ENCODE peak calls at places on chromosome 18, in four cellular contexts. One of them, this sample, is unnamed.

GRCh38 chr18:27175914-27176313 is 9.2 kb downstream of the CHST9 start:
- DNase-seq in IMR-90: no peak
- DNase-seq in heart right ventricle: no peak
- DNase-seq in heart left ventricle: no peak
- DNase-seq in this sample: no peak

GRCh38 chr18:27363918-27364317 is 178.8 kb upstream of the CHST9 start:
- DNase-seq in IMR-90: no peak
- DNase-seq in heart right ventricle: no peak
- DNase-seq in heart left ventricle: no peak
- DNase-seq in this sample: peak

GRCh38 chr18:5601188-5601624 is 57.4 kb upstream of the EPB41L3 start:
- DNase-seq in IMR-90: no peak
- DNase-seq in heart right ventricle: no peak
- DNase-seq in heart left ventricle: no peak
- DNase-seq in this sample: no peak

GRCh38 chr18:6724331-6724730 is 5.2 kb upstream of the ARHGAP28 start:
- DNase-seq in IMR-90: no peak
- DNase-seq in heart right ventricle: no peak
- DNase-seq in heart left ventricle: no peak
- DNase-seq in this sample: no peak

GRCh38 chr18:79517322-79517721 is 121.6 kb downstream of the NFATC1 start:
- DNase-seq in IMR-90: no peak
- DNase-seq in heart right ventricle: no peak
- DNase-seq in heart left ventricle: no peak
- DNase-seq in this sample: no peak

GRCh38 chr18:57771183-57771582 is 31.9 kb downstream of the ATP8B1 start:
- DNase-seq in IMR-90: no peak
- DNase-seq in heart right ventricle: no peak
- DNase-seq in heart left ventricle: no peak
- DNase-seq in this sample: no peak

GRCh38 chr18:76489081-76489480 is 6.0 kb downstream of the ZNF516 start:
- DNase-seq in IMR-90: peak
- DNase-seq in heart right ventricle: no peak
- DNase-seq in heart left ventricle: no peak
- DNase-seq in this sample: no peak

GRCh38 chr18:22203892-22204536 is 34.6 kb downstream of the GATA6 start:
- DNase-seq in IMR-90: no peak
- DNase-seq in heart right ventricle: no peak
- DNase-seq in heart left ventricle: no peak
- DNase-seq in this sample: no peak

GRCh38 chr18:27461957-27462356 is 276.8 kb upstream of the CHST9 start:
- DNase-seq in IMR-90: no peak
- DNase-seq in heart right ventricle: no peak
- DNase-seq in heart left ventricle: no peak
- DNase-seq in this sample: no peak

GRCh38 chr18:5073026-5073944 is 123.8 kb downstream of the AKAIN1 start:
- DNase-seq in IMR-90: peak
- DNase-seq in heart right ventricle: no peak
- DNase-seq in heart left ventricle: no peak
- DNase-seq in this sample: peak

GRCh38 chr18:37107748-37108522 is 279.0 kb downstream of the KIAA1328 start:
- DNase-seq in IMR-90: no peak
- DNase-seq in heart right ventricle: no peak
- DNase-seq in heart left ventricle: no peak
- DNase-seq in this sample: no peak

GRCh38 chr18:79944126-79944731 is 7.2 kb downstream of the SLC66A2 start:
- DNase-seq in IMR-90: no peak
- DNase-seq in heart right ventricle: no peak
- DNase-seq in heart left ventricle: no peak
- DNase-seq in this sample: peak

GRCh38 chr18:70411886-70412443 is 123.1 kb downstream of the SOCS6 start:
- DNase-seq in IMR-90: peak
- DNase-seq in heart right ventricle: no peak
- DNase-seq in heart left ventricle: no peak
- DNase-seq in this sample: no peak

GRCh38 chr18:65477450-65477849 is 273.4 kb upstream of the CDH7 start:
- DNase-seq in IMR-90: no peak
- DNase-seq in heart right ventricle: no peak
- DNase-seq in heart left ventricle: no peak
- DNase-seq in this sample: no peak

GRCh38 chr18:4603955-4604354 is 148.8 kb upstream of the DLGAP1 start:
- DNase-seq in IMR-90: no peak
- DNase-seq in heart right ventricle: no peak
- DNase-seq in heart left ventricle: no peak
- DNase-seq in this sample: no peak

GRCh38 chr18:60358516-60358915 is 14.1 kb downstream of the MC4R start:
- DNase-seq in IMR-90: peak
- DNase-seq in heart right ventricle: no peak
- DNase-seq in heart left ventricle: no peak
- DNase-seq in this sample: peak

GRCh38 chr18:59708988-59709387 is 11.8 kb upstream of the CCBE1 start:
- DNase-seq in IMR-90: no peak
- DNase-seq in heart right ventricle: no peak
- DNase-seq in heart left ventricle: no peak
- DNase-seq in this sample: no peak

GRCh38 chr18:70376914-70377258 is 88.0 kb downstream of the SOCS6 start:
- DNase-seq in IMR-90: no peak
- DNase-seq in heart right ventricle: no peak
- DNase-seq in heart left ventricle: no peak
- DNase-seq in this sample: no peak

GRCh38 chr18:80109676-80110078 is 615 bp downstream of the ADNP2 start:
- DNase-seq in IMR-90: peak
- DNase-seq in heart right ventricle: peak
- DNase-seq in heart left ventricle: peak
- DNase-seq in this sample: peak

GRCh38 chr18:65415167-65415566 is 335.6 kb upstream of the CDH7 start:
- DNase-seq in IMR-90: no peak
- DNase-seq in heart right ventricle: no peak
- DNase-seq in heart left ventricle: no peak
- DNase-seq in this sample: peak

GRCh38 chr18:31057917-31058316 is 15.4 kb upstream of the DSC3 start:
- DNase-seq in IMR-90: no peak
- DNase-seq in heart right ventricle: no peak
- DNase-seq in heart left ventricle: no peak
- DNase-seq in this sample: no peak

GRCh38 chr18:40874233-40874632 is 1080.8 kb upstream of the PIK3C3 start:
- DNase-seq in IMR-90: peak
- DNase-seq in heart right ventricle: no peak
- DNase-seq in heart left ventricle: no peak
- DNase-seq in this sample: peak

GRCh38 chr18:67363694-67364093 is 152.8 kb downstream of the DSEL start:
- DNase-seq in IMR-90: no peak
- DNase-seq in heart right ventricle: no peak
- DNase-seq in heart left ventricle: peak
- DNase-seq in this sample: no peak

GRCh38 chr18:58180738-58181353 is 136.8 kb downstream of the NEDD4L start:
- DNase-seq in IMR-90: peak
- DNase-seq in heart right ventricle: no peak
- DNase-seq in heart left ventricle: no peak
- DNase-seq in this sample: peak

GRCh38 chr18:50058731-50059130 is 136.2 kb downstream of the MYO5B start:
- DNase-seq in IMR-90: no peak
- DNase-seq in heart right ventricle: no peak
- DNase-seq in heart left ventricle: no peak
- DNase-seq in this sample: no peak

GRCh38 chr18:50056185-50056584 is 138.8 kb downstream of the MYO5B start:
- DNase-seq in IMR-90: no peak
- DNase-seq in heart right ventricle: no peak
- DNase-seq in heart left ventricle: no peak
- DNase-seq in this sample: no peak

GRCh38 chr18:50055474-50055873 is 139.5 kb downstream of the MYO5B start:
- DNase-seq in IMR-90: no peak
- DNase-seq in heart right ventricle: no peak
- DNase-seq in heart left ventricle: no peak
- DNase-seq in this sample: no peak

GRCh38 chr18:50060822-50061221 is 134.1 kb downstream of the MYO5B start:
- DNase-seq in IMR-90: no peak
- DNase-seq in heart right ventricle: no peak
- DNase-seq in heart left ventricle: no peak
- DNase-seq in this sample: no peak

GRCh38 chr18:50057009-50057408 is 137.9 kb downstream of the MYO5B start:
- DNase-seq in IMR-90: no peak
- DNase-seq in heart right ventricle: no peak
- DNase-seq in heart left ventricle: no peak
- DNase-seq in this sample: no peak
- TF ChIP-seq CTCF in IMR-90: no peak
- TF ChIP-seq CTCF in heart right ventricle: no peak
- TF ChIP-seq CTCF in heart left ventricle: no peak
- TF ChIP-seq CTCF in this sample: no peak

GRCh38 chr18:50857694-50858093 is 21.2 kb upstream of the ME2 start:
- DNase-seq in IMR-90: no peak
- DNase-seq in heart right ventricle: no peak
- DNase-seq in heart left ventricle: no peak
- DNase-seq in this sample: no peak
- TF ChIP-seq CTCF in IMR-90: no peak
- TF ChIP-seq CTCF in heart right ventricle: no peak
- TF ChIP-seq CTCF in heart left ventricle: no peak
- TF ChIP-seq CTCF in this sample: no peak

GRCh38 chr18:21134895-21135294 is 23.3 kb upstream of the ROCK1 start:
- DNase-seq in IMR-90: peak
- DNase-seq in heart right ventricle: no peak
- DNase-seq in heart left ventricle: no peak
- DNase-seq in this sample: no peak
- TF ChIP-seq CTCF in IMR-90: peak
- TF ChIP-seq CTCF in heart right ventricle: peak
- TF ChIP-seq CTCF in heart left ventricle: peak
- TF ChIP-seq CTCF in this sample: peak

DNA sequence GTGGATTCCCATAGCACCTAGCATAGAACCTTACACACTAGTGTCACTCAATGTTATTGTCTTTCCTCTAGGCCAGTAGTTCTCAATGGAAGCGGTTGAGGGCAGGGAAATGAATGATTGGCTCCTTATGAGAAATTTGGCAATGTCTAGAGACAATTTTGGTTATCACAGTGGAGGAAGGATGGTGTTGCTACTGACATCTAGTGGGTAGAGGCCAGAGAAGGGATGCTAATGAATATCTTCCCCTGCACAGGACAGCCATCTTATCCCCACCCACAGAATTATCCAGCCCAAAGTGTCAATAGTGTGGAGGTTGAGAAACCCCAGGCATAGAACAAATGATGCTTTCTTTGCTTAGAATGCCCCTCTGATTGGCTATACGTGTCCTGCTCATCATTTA is 15.8 kb downstream of the C18orf63 start:
- DNase-seq in IMR-90: peak
- DNase-seq in heart right ventricle: no peak
- DNase-seq in heart left ventricle: no peak
- DNase-seq in this sample: peak
- TF ChIP-seq CTCF in IMR-90: peak
- TF ChIP-seq CTCF in heart right ventricle: no peak
- TF ChIP-seq CTCF in heart left ventricle: no peak
- TF ChIP-seq CTCF in this sample: peak

DNA sequence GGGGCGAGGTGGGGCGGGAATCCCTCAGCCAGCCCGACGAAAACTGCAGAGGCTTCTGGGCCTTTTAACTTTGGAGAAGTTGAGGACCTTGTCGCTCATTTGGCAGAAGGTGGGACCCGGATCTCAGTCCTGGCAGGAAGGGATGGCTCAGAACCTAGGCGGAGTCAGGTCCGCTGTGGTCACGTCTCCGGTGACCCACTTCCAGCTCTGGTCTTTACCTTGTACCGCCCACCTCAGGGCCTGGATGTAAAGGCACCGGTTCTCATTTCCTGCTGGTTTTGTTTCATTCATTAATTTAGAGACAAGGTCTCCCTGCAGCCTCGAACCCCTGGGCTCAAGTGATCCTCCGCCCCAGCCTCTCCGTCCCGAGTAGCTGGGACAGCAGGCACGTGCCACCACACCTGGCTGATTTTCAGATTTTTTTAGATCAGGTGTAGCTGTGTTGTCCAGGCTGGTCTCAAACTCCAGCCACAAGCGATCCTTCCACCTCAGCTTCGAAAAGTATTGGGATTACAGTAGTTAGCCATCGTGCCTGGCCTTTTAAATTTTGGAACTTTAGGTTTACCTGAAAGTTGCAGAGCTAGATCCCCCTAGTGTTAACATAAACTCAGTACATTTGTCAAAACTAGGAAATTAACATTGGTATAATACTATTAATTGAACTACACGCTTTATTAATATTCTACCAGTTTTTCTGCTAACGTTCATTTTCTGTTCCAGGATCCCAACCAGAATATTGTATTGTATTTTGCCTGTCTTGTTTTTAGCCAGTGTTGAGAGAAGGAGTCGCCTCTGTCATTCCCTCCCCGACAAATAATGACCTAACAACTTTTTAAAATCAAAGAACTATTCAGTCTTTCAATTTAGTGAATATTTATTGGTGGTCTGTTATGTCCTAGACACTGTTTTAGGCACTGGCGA is 867 bp downstream of the POLI start:
- DNase-seq in IMR-90: peak
- DNase-seq in heart right ventricle: no peak
- DNase-seq in heart left ventricle: peak
- DNase-seq in this sample: peak
- TF ChIP-seq CTCF in IMR-90: peak
- TF ChIP-seq CTCF in heart right ventricle: no peak
- TF ChIP-seq CTCF in heart left ventricle: peak
- TF ChIP-seq CTCF in this sample: peak

DNA sequence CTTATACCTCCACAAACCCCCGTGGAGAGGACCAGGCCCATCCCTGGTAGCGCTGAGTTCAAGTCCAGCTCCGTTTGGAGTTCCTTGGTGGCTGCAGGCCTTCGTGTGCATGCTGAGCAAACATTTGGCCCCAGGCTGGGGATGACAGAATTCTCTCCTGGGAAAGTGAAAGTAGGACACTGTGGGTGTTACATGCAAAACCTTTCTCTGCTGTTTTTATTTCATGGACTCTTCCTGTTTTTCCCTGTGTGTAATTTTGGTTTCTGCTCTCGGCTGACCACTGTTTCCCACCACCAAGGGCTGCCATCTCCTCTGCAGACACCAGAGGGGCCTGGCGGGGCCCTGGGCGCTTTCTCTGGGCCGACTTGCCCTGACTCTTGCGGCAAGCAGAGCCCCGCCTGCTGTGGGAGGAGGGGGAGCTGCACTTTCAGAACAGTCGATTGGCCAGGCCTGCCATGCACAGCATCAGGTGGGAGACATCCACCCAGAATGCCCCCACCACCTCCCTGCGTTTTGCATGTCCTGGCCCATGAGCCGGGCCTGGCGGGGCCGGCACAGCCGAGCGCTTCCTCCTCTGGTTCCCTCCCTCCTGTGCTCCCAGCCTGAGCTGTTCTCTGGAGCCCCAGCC is 102.4 kb downstream of the CABLES1 start:
- DNase-seq in IMR-90: peak
- DNase-seq in heart right ventricle: peak
- DNase-seq in heart left ventricle: peak
- DNase-seq in this sample: peak
- TF ChIP-seq CTCF in IMR-90: peak
- TF ChIP-seq CTCF in heart right ventricle: no peak
- TF ChIP-seq CTCF in heart left ventricle: peak
- TF ChIP-seq CTCF in this sample: peak